ENCODE peak calls at places on chromosomes 4 and X, in seven cellular contexts. Q is fibroblast of pulmonary artery; V is uterus; B is esophagus muscularis mucosa; Y is AG09309; I is astrocyte; S is CD8-positive, alpha-beta T cell. K is an unnamed sample.

GRCh38 chrX:118720058-118720707 is 7.2 kb upstream of the IL13RA1 start:
- DNase-seq in V (no peak), I (no peak), S (no peak), Y (no peak), Q (no peak), B (no peak), K (no peak)

GRCh38 chrX:118536687-118537461 is 41.3 kb downstream of the DOCK11 start:
- DNase-seq in Y (no peak), I (peak), B (no peak), V (no peak), S (peak), Q (peak), K (no peak)

GRCh38 chr4:79652232-79652631 is 244.2 kb upstream of the GK2 start:
- DNase-seq in Q (peak), V (no peak), I (peak), Y (peak), S (no peak), B (no peak), K (no peak)

GRCh38 chr4:44738615-44739014 is 12.3 kb upstream of the GNPDA2 start:
- DNase-seq in Q (no peak), S (no peak), Y (no peak), I (no peak), B (no peak), V (no peak), K (no peak)

GRCh38 chr4:74105656-74106275 is 6.8 kb upstream of the CXCL2 start:
- DNase-seq in Q (peak), V (no peak), S (no peak), B (no peak), I (no peak), Y (no peak), K (no peak)

GRCh38 chr4:137200322-137200721 is 332.0 kb downstream of the PCDH18 start:
- DNase-seq in B (no peak), V (no peak), S (no peak), I (no peak), Q (no peak), Y (no peak), K (peak)

GRCh38 chr4:124890522-124890921 is 178.0 kb upstream of the ANKRD50 start:
- DNase-seq in I (peak), B (no peak), Q (peak), S (no peak), V (no peak), Y (no peak), K (no peak)

GRCh38 chrX:16466640-16467432 is 183.1 kb upstream of the S100G start:
- DNase-seq in Y (no peak), I (peak), B (no peak), Q (peak), S (no peak), V (no peak), K (no peak)

GRCh38 chr4:124334119-124334518 is 378.4 kb downstream of the ANKRD50 start:
- DNase-seq in B (no peak), Q (peak), Y (peak), V (no peak), I (peak), S (no peak), K (peak)

GRCh38 chr4:55906999-55907398 is 41.7 kb upstream of the CEP135 start:
- DNase-seq in S (no peak), I (peak), Y (no peak), B (no peak), V (no peak), Q (peak), K (no peak)

GRCh38 chrX:40297949-40298539 is 200.3 kb upstream of the BCOR start:
- DNase-seq in V (no peak), Q (no peak), S (no peak), I (no peak), Y (no peak), B (no peak), K (no peak)

GRCh38 chr4:337932-338758 is 531 bp downstream of the ZNF141 start:
- DNase-seq in B (peak), I (peak), S (peak), V (peak), Q (peak), Y (no peak), K (no peak)

GRCh38 chr4:183596056-183596757 is 62.8 kb downstream of the RWDD4 start:
- DNase-seq in I (no peak), B (no peak), V (no peak), S (no peak), Q (no peak), Y (no peak), K (no peak)

GRCh38 chr4:169070895-169071218 is 60.8 kb upstream of the CBR4 start:
- DNase-seq in B (no peak), S (no peak), Q (peak), V (no peak), Y (no peak), I (peak), K (no peak)

GRCh38 chr4:159504634-159505033 is 401.8 kb downstream of the RAPGEF2 start:
- DNase-seq in I (peak), Y (no peak), S (no peak), V (no peak), B (no peak), Q (peak), K (no peak)

GRCh38 chr4:179415842-179416223 is 1973.6 kb upstream of the AGA start:
- DNase-seq in Y (no peak), S (no peak), Q (no peak), V (no peak), I (peak), B (no peak), K (no peak)

GRCh38 chr4:107034091-107034698 is 1.9 kb downstream of the DKK2 start:
- DNase-seq in S (no peak), Y (no peak), I (peak), V (peak), B (no peak), Q (no peak), K (no peak)

GRCh38 chr4:8727546-8728510 is 135.3 kb downstream of the CPZ start:
- DNase-seq in S (no peak), B (peak), V (no peak), Q (no peak), I (no peak), Y (no peak), K (no peak)

GRCh38 chr4:189200346-189200745 is 740.3 kb upstream of the FRG1 start:
- DNase-seq in B (no peak), V (no peak), Y (no peak), I (no peak), Q (no peak), S (no peak), K (no peak)

GRCh38 chrX:123962006-123962485 is 540 bp downstream of the STAG2 start:
- DNase-seq in I (no peak), Q (peak), S (no peak), Y (no peak), B (no peak), V (no peak), K (no peak)

GRCh38 chrX:120769576-120770341 is 105.9 kb downstream of the CT47B1 start:
- DNase-seq in V (no peak), B (no peak), I (peak), Q (peak), Y (peak), S (no peak), K (peak)

GRCh38 chrX:113950081-113950678 is 633.7 kb upstream of the HTR2C start:
- DNase-seq in Y (no peak), B (no peak), Q (no peak), S (no peak), V (no peak), I (no peak), K (no peak)

GRCh38 chrX:118231464-118231863 is 114.4 kb upstream of the WDR44 start:
- DNase-seq in S (no peak), I (peak), V (no peak), Y (no peak), B (no peak), Q (no peak), K (no peak)

GRCh38 chr4:184250795-184251679 is 33.4 kb upstream of the ENPP6 start:
- DNase-seq in B (no peak), V (no peak), I (peak), S (no peak), Y (peak), Q (peak), K (no peak)

GRCh38 chr4:90889171-90889570 is 762.0 kb downstream of the CCSER1 start:
- DNase-seq in Y (no peak), Q (peak), I (no peak), S (no peak), B (no peak), V (no peak), K (peak)

GRCh38 chrX:103861200-103861599 is 29.1 kb upstream of the RAB9B start:
- DNase-seq in S (no peak), I (no peak), B (no peak), V (no peak), Q (no peak), Y (no peak), K (peak)

GRCh38 chr4:76199664-76200211 is 13.9 kb downstream of the SCARB2 start:
- DNase-seq in Y (no peak), S (no peak), I (peak), B (peak), Q (peak), V (no peak), K (no peak)

GRCh38 chrX:72005046-72005445 is 94.4 kb downstream of the NHSL2 start:
- DNase-seq in Q (no peak), B (no peak), S (no peak), Y (no peak), I (no peak), V (no peak), K (no peak)

GRCh38 chrX:17042046-17042445 is 95.6 kb downstream of the REPS2 start:
- DNase-seq in S (no peak), I (no peak), B (no peak), Y (no peak), V (no peak), Q (no peak), K (no peak)

GRCh38 chr4:55754754-55755350 is 64.7 kb upstream of the EXOC1L start:
- DNase-seq in I (peak), Y (peak), S (no peak), Q (peak), V (no peak), B (no peak), K (no peak)

GRCh38 chr4:336893-337142 is 796 bp upstream of the ZNF141 start:
- DNase-seq in Q (no peak), V (no peak), Y (no peak), B (no peak), S (no peak), I (no peak), K (no peak)

GRCh38 chrX:97616883-97617510 is 733.3 kb downstream of the RPA4 start:
- DNase-seq in Y (peak), Q (peak), S (no peak), B (no peak), V (no peak), I (peak), K (peak)

GRCh38 chr4:177632481-177632880 is 190.2 kb upstream of the AGA start:
- DNase-seq in I (peak), V (no peak), Y (no peak), Q (peak), B (no peak), S (no peak), K (no peak)

GRCh38 chr4:60790608-60791007 is 409.5 kb upstream of the ADGRL3 start:
- DNase-seq in B (no peak), I (no peak), Q (no peak), V (no peak), S (no peak), Y (no peak), K (no peak)

GRCh38 chr4:77232653-77233052 is 75.6 kb downstream of the CCNG2 start:
- DNase-seq in V (no peak), Q (no peak), Y (no peak), I (peak), S (no peak), B (no peak), K (peak)

GRCh38 chr4:159227984-159228383 is 125.1 kb downstream of the RAPGEF2 start:
- DNase-seq in B (no peak), I (peak), V (peak), Y (no peak), S (no peak), Q (peak), K (peak)

GRCh38 chr4:151939670-151940069 is 178.9 kb upstream of the GATB start:
- DNase-seq in I (no peak), S (no peak), V (no peak), Y (no peak), Q (no peak), B (no peak), K (no peak)

DNA sequence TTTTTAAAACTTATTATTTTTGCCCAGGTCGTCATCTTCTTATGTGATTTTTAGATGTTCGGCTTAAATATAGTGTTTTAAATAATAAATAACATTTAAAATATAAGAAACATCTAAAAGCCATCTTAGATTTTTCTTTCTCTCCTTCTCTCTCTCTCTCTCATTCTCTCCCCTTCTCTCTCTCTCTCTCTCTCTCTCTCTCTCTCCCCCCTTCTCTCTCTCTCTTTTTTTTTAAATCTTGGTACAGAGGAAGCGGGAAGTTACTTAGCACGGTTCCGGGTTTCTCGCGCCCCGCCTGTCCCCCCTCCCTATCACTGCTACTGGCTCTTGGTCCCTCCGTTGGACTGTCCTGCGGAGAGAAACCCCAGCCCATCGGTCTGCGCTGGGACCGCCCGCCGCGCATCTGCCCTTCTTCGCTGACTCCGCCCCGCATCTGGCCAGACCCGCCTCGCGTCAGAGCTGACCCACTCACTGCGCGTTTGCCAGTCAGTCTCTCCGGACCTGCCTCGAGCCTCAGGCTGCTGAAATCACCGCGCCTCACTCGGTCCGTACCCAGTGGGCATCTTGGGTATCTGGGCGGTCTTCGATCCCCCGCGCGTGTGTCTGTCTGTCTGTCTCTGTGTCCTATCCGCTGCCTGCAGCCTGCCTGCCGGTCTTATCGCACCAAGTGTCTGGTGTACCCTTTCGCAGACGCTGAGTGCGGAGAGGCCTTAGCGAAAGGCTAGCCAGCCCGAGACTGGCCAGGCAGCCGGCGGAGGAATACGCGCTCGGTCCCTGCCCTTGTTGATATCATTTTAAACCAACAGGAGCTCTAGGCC is at the start of gene PABPC5:
- DNase-seq in Q (peak), Y (peak), S (no peak), V (peak), I (peak), B (no peak), K (no peak)
- H3K4me3 ChIP-seq in Q (peak), Y (peak), S (no peak), V (peak), I (peak), B (peak), K (peak)

GRCh38 chrX:150621652-150622051 is 53.2 kb downstream of the MTM1 start:
- DNase-seq in Y (no peak), S (no peak), I (no peak), Q (no peak), V (no peak), B (no peak), K (no peak)

GRCh38 chrX:150625875-150626274 is 57.5 kb downstream of the MTM1 start:
- DNase-seq in I (no peak), Q (no peak), Y (no peak), B (no peak), V (no peak), S (no peak), K (no peak)

GRCh38 chrX:150625107-150625506 is 56.7 kb downstream of the MTM1 start:
- DNase-seq in Q (no peak), B (no peak), S (no peak), I (no peak), V (no peak), Y (no peak), K (no peak)

GRCh38 chrX:150627957-150628356 is 59.5 kb downstream of the MTM1 start:
- DNase-seq in V (no peak), B (no peak), Q (no peak), I (no peak), Y (no peak), S (no peak), K (no peak)

GRCh38 chrX:150623583-150623982 is 55.2 kb downstream of the MTM1 start:
- DNase-seq in Y (no peak), I (no peak), Q (no peak), V (no peak), S (no peak), B (no peak), K (no peak)
- TF ChIP-seq CTCF in Y (no peak), I (no peak), Q (no peak), V (no peak), S (no peak), B (no peak), K (no peak)

GRCh38 chrX:130086414-130087207 is 23.7 kb downstream of the ELF4 start:
- DNase-seq in I (no peak), Q (no peak), V (no peak), Y (no peak), B (no peak), S (peak), K (no peak)
- H3K4me3 ChIP-seq in I (no peak), Q (no peak), V (no peak), Y (no peak), B (no peak), S (peak), K (no peak)

DNA sequence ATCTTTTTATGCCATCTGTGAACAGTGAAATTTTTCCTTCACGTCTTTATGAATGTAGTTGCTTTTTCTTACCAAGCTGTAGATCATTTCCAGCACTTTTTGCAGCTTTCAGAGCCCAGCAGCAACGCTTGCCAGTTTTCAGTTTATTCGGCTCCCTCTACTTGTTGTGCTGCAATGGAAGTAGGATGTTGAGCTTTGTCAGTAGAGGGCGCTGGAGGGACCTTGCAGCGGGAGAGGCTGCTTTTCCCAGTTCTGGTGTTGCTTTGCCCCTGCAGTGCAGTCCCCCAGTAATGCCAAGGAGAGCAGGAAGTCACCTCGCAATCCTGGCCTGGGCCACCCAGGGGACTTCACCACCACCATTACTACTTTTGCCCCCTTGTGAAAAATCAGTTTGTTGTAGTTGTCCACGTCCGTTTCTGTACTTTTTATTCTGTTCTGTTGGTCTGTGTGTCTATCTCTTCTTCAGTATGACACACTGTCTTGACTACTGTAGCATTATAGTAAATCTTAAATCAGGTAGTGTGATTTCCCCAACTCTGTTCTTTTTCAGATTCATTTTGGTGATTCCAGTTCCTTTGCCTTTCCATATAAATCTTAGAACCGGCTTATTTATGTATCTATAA is 21.8 kb downstream of the CMC4 start:
- DNase-seq in Q (peak), V (no peak), I (no peak), B (no peak), S (peak), Y (no peak), K (no peak)
- TF ChIP-seq CTCF in Q (peak), V (peak), I (peak), B (peak), S (peak), Y (peak), K (peak)

DNA sequence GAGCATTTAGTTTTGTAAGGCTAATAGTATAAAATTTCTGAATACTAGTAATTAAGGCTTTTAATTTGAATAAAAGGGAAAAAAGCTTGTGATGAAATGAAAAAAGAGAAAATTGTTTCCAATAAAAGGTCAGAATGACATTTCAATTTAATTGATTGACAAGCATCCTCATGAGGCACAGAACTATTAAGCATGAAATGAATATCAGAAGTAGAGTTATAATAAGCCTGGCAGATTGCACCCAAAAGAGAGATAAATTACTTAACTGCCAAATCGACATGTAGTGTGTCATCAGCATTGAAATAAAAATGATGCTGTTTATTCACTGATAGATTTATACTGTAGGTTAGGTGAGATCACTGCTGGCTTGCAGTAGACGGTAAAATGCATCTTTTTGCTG is 507.3 kb downstream of the FSTL5 start:
- DNase-seq in B (no peak), I (no peak), Y (no peak), Q (no peak), S (no peak), V (no peak), K (no peak)
- H3K4me3 ChIP-seq in B (no peak), I (no peak), Y (no peak), Q (no peak), S (no peak), V (no peak), K (no peak)

DNA sequence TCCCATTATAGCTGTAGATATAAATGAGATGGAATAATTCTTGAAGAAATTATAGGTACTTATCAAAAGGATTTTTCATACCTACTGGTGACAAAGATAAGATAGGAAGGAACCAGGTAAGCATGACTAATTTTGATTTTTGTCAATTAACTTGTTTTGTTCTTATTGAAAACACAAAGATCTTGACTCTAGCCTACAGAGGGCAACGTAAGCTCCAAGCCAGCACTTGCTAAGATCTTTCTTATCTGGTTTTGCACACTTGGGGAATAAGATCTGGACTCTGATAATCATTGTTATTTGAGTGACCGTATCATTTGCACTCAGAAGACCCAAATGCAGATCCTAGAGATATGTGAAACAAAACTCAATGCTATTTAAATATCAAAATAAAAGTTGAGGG is 223.4 kb downstream of the VEGFC start:
- DNase-seq in I (no peak), Y (no peak), Q (peak), S (no peak), B (no peak), V (no peak), K (no peak)
- TF ChIP-seq CTCF in I (no peak), Y (peak), Q (peak), S (no peak), B (no peak), V (no peak), K (peak)

K was measured in epithelial cell of proximal tubule.